ENCODE peak calls at places on chromosomes 11 and 22, in eight cellular contexts. B, E, P, R, W, I, Y and H are unnamed samples.
A peak's percentile ranks its signal among the peaks of the same experiment; 100 is the strongest.

GRCh38 chr22:22882033-22882717 is 5.4 kb upstream of the IGLL5 start:
- DNase-seq in E (no peak), R (no peak), I (no peak), Y (no peak), B (no peak), W (peak; percentile 22), P (no peak), H (no peak)

GRCh38 chr11:65538232-65538914 is 13.5 kb downstream of the SCYL1 start:
- DNase-seq in B (peak; percentile 72), E (no peak), W (no peak), P (no peak), R (no peak), I (no peak), Y (no peak), H (no peak)

GRCh38 chr22:50169774-50170341 is 673 bp upstream of the PANX2 start:
- DNase-seq in Y (no peak), R (no peak), B (peak; percentile 15), W (peak; percentile 34), P (no peak), I (peak; percentile 53), E (no peak), H (no peak)

GRCh38 chr11:80451105-80451504 is 1010.3 kb upstream of the TENM4 start:
- DNase-seq in R (no peak), W (no peak), I (no peak), E (no peak), B (no peak), Y (no peak), P (no peak), H (no peak)

GRCh38 chr11:45704635-45705034 is 39.2 kb upstream of the CHST1 start:
- DNase-seq in I (no peak), P (no peak), E (no peak), R (no peak), W (no peak), Y (no peak), B (no peak), H (no peak)

GRCh38 chr22:36377022-36377631 is 10.6 kb downstream of the MYH9 start:
- DNase-seq in I (no peak), W (no peak), P (no peak), B (no peak), R (no peak), Y (peak; percentile 80), E (no peak), H (peak; percentile 92)

GRCh38 chr22:24697671-24698082 is 76.8 kb downstream of the PIWIL3 start:
- DNase-seq in R (no peak), E (no peak), Y (no peak), B (no peak), I (peak; percentile 17), P (peak; percentile 52), W (no peak), H (no peak)

GRCh38 chr11:102256251-102256650 is 61.0 kb upstream of the BIRC3 start:
- DNase-seq in P (no peak), W (peak; percentile 78), R (no peak), Y (no peak), E (no peak), B (no peak), I (no peak), H (no peak)

GRCh38 chr11:45347343-45347742 is 61.2 kb upstream of the SYT13 start:
- DNase-seq in W (no peak), E (no peak), B (no peak), R (no peak), Y (no peak), P (no peak), I (no peak), H (no peak)

GRCh38 chr11:102012946-102013345 is 34.3 kb upstream of the CFAP300 start:
- DNase-seq in Y (no peak), B (no peak), P (no peak), E (no peak), R (no peak), I (no peak), W (peak; percentile 3), H (peak; percentile 44)

GRCh38 chr22:32801436-32802290 is at the start of gene TIMP3:
- DNase-seq in Y (no peak), E (peak; percentile 67), W (peak; percentile 98), R (peak; percentile 66), I (no peak), P (peak; percentile 92), B (peak; percentile 72), H (no peak)

GRCh38 chr11:60781286-60782044 is 3.7 kb upstream of the MS4A10 start:
- DNase-seq in I (no peak), P (no peak), R (no peak), Y (no peak), B (no peak), W (no peak), E (no peak), H (no peak)

GRCh38 chr11:134124660-134125451 is 56.0 kb downstream of the JAM3 start:
- DNase-seq in I (no peak), Y (no peak), W (peak; percentile 50), R (no peak), E (peak; percentile 44), B (no peak), P (peak; percentile 64), H (no peak)

GRCh38 chr11:130839950-130840666 is 76.2 kb downstream of the SNX19 start:
- DNase-seq in Y (no peak), I (no peak), R (no peak), B (no peak), P (no peak), W (no peak), E (no peak), H (no peak)

GRCh38 chr11:2257023-2257700 is 13.2 kb downstream of the ASCL2 start:
- DNase-seq in I (no peak), P (no peak), Y (no peak), E (no peak), R (no peak), B (no peak), W (peak; percentile 7), H (no peak)

GRCh38 chr22:47633111-47633510 is 870.7 kb downstream of the TBC1D22A start:
- DNase-seq in W (no peak), I (no peak), Y (no peak), E (no peak), B (no peak), P (no peak), R (no peak), H (no peak)

GRCh38 chr11:111155021-111155420 is 90.5 kb upstream of the POU2AF2 start:
- DNase-seq in W (no peak), Y (no peak), R (no peak), B (no peak), I (no peak), E (no peak), P (no peak), H (no peak)

GRCh38 chr22:27110985-27111451 is 453.6 kb downstream of the MIAT start:
- DNase-seq in E (no peak), I (no peak), P (no peak), B (no peak), Y (no peak), W (peak; percentile 65), R (no peak), H (no peak)

GRCh38 chr11:44788536-44789227 is 61.9 kb downstream of the TSPAN18 start:
- DNase-seq in W (no peak), R (no peak), Y (no peak), I (no peak), P (no peak), B (no peak), E (no peak), H (no peak)

GRCh38 chr22:21593406-21594232 is 26.1 kb downstream of the UBE2L3 start:
- DNase-seq in W (no peak), B (no peak), Y (no peak), R (no peak), E (peak; percentile 11), I (no peak), P (peak; percentile 72), H (no peak)

GRCh38 chr22:41913842-41914534 is 886 bp downstream of the SHISA8 start:
- DNase-seq in I (no peak), W (no peak), E (no peak), B (no peak), Y (no peak), R (no peak), P (no peak), H (peak; percentile 24)